ENCODE peak calls at places on chromosomes 1 and 21, in ten cellular contexts. T is fibroblast of mammary gland; L is brain microvascular endothelial cell; H is CD8-positive, alpha-beta T cell; K is GF-D8; P is stimulated activated CD4-positive, alpha-beta T cell treated with anti-CD3 and anti-CD28 coated beads, TNF-alpha, amount 100 ng/mL, for 24 hours; U is SK-N-DZ; A is Kasumi-1; O is endothelial cell of umbilical vein; Y is hypothalamus. G is an unnamed sample.

GRCh38 chr1:103108525-103109150 is 316 bp upstream of the COL11A1 start:
- DNase-seq in Y (peak; percentile 30), K (no peak), T (no peak), P (no peak), L (no peak), A (no peak), O (no peak), H (no peak), U (peak; percentile 88), G (no peak)

GRCh38 chr1:12447301-12447700 is 170.7 kb downstream of the DHRS3 start:
- DNase-seq in P (no peak), K (no peak), T (peak; percentile 75), Y (no peak), H (no peak), U (no peak), O (no peak), L (peak; percentile 66), A (no peak), G (no peak)

GRCh38 chr1:171610385-171610784 is 11.7 kb upstream of the MYOCOS start:
- DNase-seq in O (no peak), L (no peak), K (peak; percentile 29), P (no peak), Y (no peak), H (no peak), A (no peak), U (no peak), T (peak; percentile 73), G (no peak)

GRCh38 chr1:24934300-24935195 is 4.5 kb upstream of the RUNX3 start:
- DNase-seq in O (no peak), K (no peak), Y (no peak), H (no peak), L (no peak), P (no peak), U (no peak), A (no peak), T (no peak), G (no peak)

GRCh38 chr1:206901944-206902343 is 4.7 kb downstream of the IL24 start:
- DNase-seq in P (no peak), A (no peak), H (no peak), T (no peak), U (no peak), K (no peak), Y (no peak), O (no peak), L (no peak), G (no peak)

GRCh38 chr1:193629875-193630274 is 443.5 kb upstream of the B3GALT2 start:
- DNase-seq in H (no peak), Y (no peak), L (peak; percentile 44), T (no peak), P (no peak), A (peak; percentile 3), O (peak; percentile 52), K (no peak), U (no peak), G (no peak)

GRCh38 chr21:16047857-16048256 is 318.1 kb downstream of the USP25 start:
- DNase-seq in P (no peak), L (no peak), A (no peak), K (no peak), H (no peak), T (peak; percentile 70), U (no peak), O (no peak), Y (no peak), G (no peak)

GRCh38 chr1:2050482-2050792 is 226 bp downstream of the PRKCZ start:
- DNase-seq in P (peak; percentile 12), U (no peak), A (no peak), T (no peak), O (no peak), H (peak; percentile 50), L (no peak), K (no peak), Y (no peak), G (no peak)

GRCh38 chr1:44543064-44543815 is 131.0 kb downstream of the TMEM53 start:
- DNase-seq in A (no peak), H (no peak), T (no peak), L (no peak), Y (peak; percentile 28), U (peak; percentile 28), K (no peak), P (no peak), O (no peak), G (no peak)

GRCh38 chr1:165449121-165449520 is 4.2 kb upstream of the RXRG start:
- DNase-seq in K (no peak), P (no peak), T (no peak), H (no peak), U (no peak), A (no peak), O (no peak), Y (no peak), L (no peak), G (no peak)

GRCh38 chr1:85609976-85610375 is 29.4 kb downstream of the CCN1 start:
- DNase-seq in O (no peak), H (no peak), Y (no peak), P (no peak), U (no peak), L (no peak), T (no peak), A (no peak), K (no peak), G (no peak)

GRCh38 chr1:87058343-87058649 is 143.9 kb downstream of the HS2ST1 start:
- DNase-seq in U (no peak), L (no peak), K (no peak), H (no peak), Y (no peak), P (no peak), O (no peak), A (no peak), T (peak; percentile 57), G (no peak)

GRCh38 chr1:63537940-63538339 is 14.6 kb downstream of the EFCAB7 start:
- DNase-seq in K (no peak), T (peak; percentile 27), O (peak; percentile 24), P (no peak), Y (no peak), A (peak; percentile 10), H (no peak), L (no peak), U (no peak), G (no peak)

GRCh38 chr1:7302873-7303272 is 468.2 kb upstream of the VAMP3 start:
- DNase-seq in P (no peak), A (no peak), Y (no peak), O (no peak), U (no peak), H (no peak), K (no peak), T (no peak), L (no peak), G (no peak)

GRCh38 chr1:40914927-40915569 is 52.9 kb upstream of the CITED4 start:
- DNase-seq in T (no peak), Y (no peak), A (no peak), K (no peak), P (no peak), H (no peak), L (no peak), O (no peak), U (no peak), G (no peak)

GRCh38 chr21:40146201-40146890 is 279.1 kb downstream of the PCP4 start:
- DNase-seq in Y (no peak), T (peak; percentile 0), O (no peak), H (no peak), P (no peak), K (no peak), A (no peak), U (no peak), L (no peak), G (no peak)

GRCh38 chr1:201773764-201774163 is 55.2 kb upstream of the IPO9 start:
- DNase-seq in P (no peak), H (no peak), U (no peak), K (no peak), O (peak; percentile 77), L (no peak), T (no peak), A (no peak), Y (no peak), G (no peak)

GRCh38 chr1:11692899-11693590 is 1.5 kb downstream of the DRAXIN start:
- DNase-seq in L (peak; percentile 60), H (peak; percentile 47), A (peak; percentile 63), U (no peak), O (peak; percentile 87), P (peak; percentile 10), K (no peak), T (peak; percentile 90), Y (peak; percentile 67), G (peak; percentile 44)

GRCh38 chr1:230728710-230729392 is 14.9 kb upstream of the AGT start:
- DNase-seq in P (no peak), T (peak; percentile 80), O (no peak), K (no peak), L (no peak), H (no peak), U (no peak), Y (no peak), A (no peak), G (no peak)

GRCh38 chr1:93908394-93909145 is 660 bp downstream of the GCLM start:
- DNase-seq in H (peak; percentile 54), A (no peak), U (peak; percentile 1), O (peak; percentile 23), L (no peak), K (no peak), P (no peak), Y (peak; percentile 29), T (no peak), G (peak; percentile 65)

GRCh38 chr1:65694126-65694525 is 98.6 kb upstream of the PDE4B start:
- DNase-seq in K (no peak), P (no peak), Y (no peak), A (no peak), O (no peak), U (no peak), H (no peak), L (no peak), T (no peak), G (no peak)

GRCh38 chr1:156420209-156421061 is 51.4 kb downstream of the RHBG start:
- DNase-seq in Y (no peak), O (no peak), K (no peak), L (no peak), U (no peak), A (peak; percentile 5), P (no peak), T (no peak), H (peak; percentile 54), G (peak; percentile 39)

GRCh38 chr1:21300774-21301173 is 10.5 kb upstream of the ECE1 start:
- DNase-seq in L (no peak), Y (no peak), P (no peak), T (no peak), H (no peak), O (no peak), U (no peak), A (no peak), K (no peak), G (no peak)

GRCh38 chr1:185656663-185657062 is 77.5 kb upstream of the HMCN1 start:
- DNase-seq in K (no peak), O (no peak), L (no peak), U (no peak), Y (no peak), P (no peak), T (no peak), A (no peak), H (no peak), G (no peak)

GRCh38 chr1:41741244-41741643 is 177.5 kb downstream of the HIVEP3 start:
- DNase-seq in A (no peak), Y (no peak), P (no peak), H (no peak), K (no peak), U (no peak), O (no peak), T (no peak), L (peak; percentile 17), G (no peak)

GRCh38 chr1:238681021-238681420 is 705.3 kb upstream of the CHRM3 start:
- DNase-seq in P (no peak), O (no peak), Y (no peak), T (peak; percentile 80), K (no peak), L (peak; percentile 67), H (no peak), A (no peak), U (no peak), G (no peak)

GRCh38 chr1:29523531-29523930 is 287.2 kb downstream of the PTPRU start:
- DNase-seq in T (no peak), Y (no peak), L (no peak), O (no peak), K (no peak), H (no peak), U (no peak), A (no peak), P (no peak), G (peak; percentile 9)

GRCh38 chr1:24421502-24421901 is 5.9 kb downstream of the NIPAL3 start:
- DNase-seq in A (no peak), H (no peak), K (no peak), L (no peak), T (no peak), Y (no peak), P (no peak), O (no peak), U (no peak), G (no peak)

G was measured in CD8-positive, alpha-beta memory T cell.